ENCODE peak calls at places on chromosome 1, in ten cellular contexts. P is left lung, Q is stomach, G is cardiac muscle cell, M is uterus, W is lower lobe of right lung, Z is transverse colon, F is foreskin fibroblast, D is mammary epithelial cell, O is epithelial cell of esophagus. T is an unnamed sample.

GRCh38 chr1:153652795-153653507 is 5.6 kb upstream of the SNAPIN start:
- DNase-seq in F (peak), O (peak), W (no peak), M (no peak), P (no peak), D (peak), G (no peak), Q (no peak), Z (no peak), T (no peak)

GRCh38 chr1:55822896-55823295 is 607.7 kb upstream of the USP24 start:
- DNase-seq in Q (no peak), W (no peak), F (no peak), D (no peak), M (no peak), G (peak), O (no peak), Z (no peak), P (no peak), T (no peak)

GRCh38 chr1:16014509-16015482 is 3.0 kb downstream of the HSPB7 start:
- DNase-seq in Q (peak), G (no peak), F (peak), O (no peak), W (no peak), D (no peak), P (no peak), M (peak), Z (peak), T (no peak)

GRCh38 chr1:100249155-100249536 is 488 bp downstream of the DBT start:
- DNase-seq in Q (no peak), W (no peak), F (no peak), D (no peak), Z (no peak), P (no peak), G (peak), M (no peak), O (no peak), T (no peak)

GRCh38 chr1:15151377-15151806 is 2.2 kb upstream of the TMEM51 start:
- DNase-seq in Q (no peak), W (no peak), G (peak), O (no peak), M (no peak), D (no peak), F (no peak), P (no peak), Z (no peak), T (no peak)

GRCh38 chr1:115496904-115497527 is 144.8 kb upstream of the VANGL1 start:
- DNase-seq in M (no peak), Q (no peak), D (peak), P (no peak), O (peak), F (peak), Z (no peak), W (no peak), G (no peak), T (no peak)

GRCh38 chr1:33155877-33156538 is 25.8 kb downstream of the TRIM62 start:
- DNase-seq in P (no peak), W (no peak), F (no peak), G (no peak), D (no peak), M (no peak), O (no peak), Z (no peak), Q (no peak), T (no peak)

GRCh38 chr1:48777219-48777895 is 666 bp upstream of the BEND5 start:
- DNase-seq in P (no peak), Q (peak), O (peak), M (no peak), G (peak), W (no peak), F (no peak), Z (no peak), D (no peak), T (no peak)

GRCh38 chr1:38026592-38027200 is 14.2 kb downstream of the UTP11 start:
- DNase-seq in G (peak), Q (peak), F (peak), P (peak), W (peak), O (peak), Z (peak), D (peak), M (no peak), T (peak)

GRCh38 chr1:234154320-234155251 is 218.7 kb upstream of the COA6 start:
- DNase-seq in Z (no peak), D (peak), W (no peak), P (no peak), M (no peak), O (peak), F (peak), Q (no peak), G (peak), T (no peak)

GRCh38 chr1:117782056-117782455 is 147.4 kb downstream of the GDAP2 start:
- DNase-seq in O (no peak), W (no peak), F (no peak), P (no peak), Z (no peak), Q (no peak), D (no peak), G (no peak), M (no peak), T (no peak)

GRCh38 chr1:191839891-191840290 is 318.4 kb upstream of the RGS18 start:
- DNase-seq in O (peak), Q (no peak), M (no peak), G (no peak), D (peak), Z (no peak), W (no peak), P (no peak), F (no peak), T (no peak)

GRCh38 chr1:212234431-212235298 is 50.5 kb upstream of the PPP2R5A start:
- DNase-seq in P (peak), F (peak), Q (no peak), D (peak), M (peak), Z (no peak), G (peak), O (peak), W (no peak), T (no peak)

GRCh38 chr1:67059331-67059730 is 5.4 kb upstream of the SLC35D1 start:
- DNase-seq in Q (no peak), P (no peak), O (peak), W (no peak), M (no peak), Z (no peak), G (no peak), D (no peak), F (no peak), T (no peak)

GRCh38 chr1:79895573-79895972 is 889.0 kb upstream of the ADGRL4 start:
- DNase-seq in Z (no peak), Q (no peak), O (no peak), F (no peak), D (no peak), M (no peak), W (no peak), P (no peak), G (no peak), T (no peak)

GRCh38 chr1:176517484-176517883 is 54.5 kb downstream of the PAPPA2 start:
- DNase-seq in G (no peak), O (peak), M (no peak), F (no peak), P (no peak), Q (no peak), W (no peak), D (peak), Z (no peak), T (no peak)

GRCh38 chr1:156160744-156161181 is 7.4 kb downstream of the SEMA4A start:
- DNase-seq in Z (peak), O (peak), M (peak), P (peak), Q (peak), W (peak), D (no peak), F (peak), G (peak), T (peak)

GRCh38 chr1:86765073-86765472 is 60.7 kb downstream of the SH3GLB1 start:
- DNase-seq in O (no peak), P (no peak), D (no peak), G (no peak), Z (no peak), Q (no peak), W (no peak), F (no peak), M (peak), T (no peak)

GRCh38 chr1:161940866-161941591 is 82.6 kb downstream of the OLFML2B start:
- DNase-seq in W (no peak), Z (no peak), M (no peak), G (no peak), D (peak), P (no peak), O (no peak), F (no peak), Q (no peak), T (no peak)

GRCh38 chr1:204029016-204029415 is 43.9 kb upstream of the SOX13 start:
- DNase-seq in O (no peak), G (no peak), M (no peak), Z (no peak), D (no peak), P (no peak), Q (no peak), F (no peak), W (no peak), T (no peak)

GRCh38 chr1:35899941-35900340 is 16.9 kb downstream of the AGO1 start:
- DNase-seq in W (no peak), G (no peak), D (no peak), F (no peak), Q (no peak), O (no peak), P (no peak), Z (no peak), M (no peak), T (no peak)

GRCh38 chr1:221712776-221713431 is 29.0 kb downstream of the DUSP10 start:
- DNase-seq in M (no peak), G (no peak), F (no peak), D (no peak), P (no peak), O (no peak), Q (peak), W (peak), Z (peak), T (peak)

GRCh38 chr1:9275567-9276034 is 17.1 kb upstream of the SPSB1 start:
- DNase-seq in Z (peak), O (peak), D (peak), M (no peak), P (peak), W (peak), G (no peak), F (peak), Q (peak), T (peak)

GRCh38 chr1:201137579-201138310 is 10.8 kb upstream of the ASCL5 start:
- DNase-seq in O (peak), F (peak), Z (peak), D (peak), P (peak), Q (peak), W (no peak), M (peak), G (no peak), T (no peak)

GRCh38 chr1:241356519-241357365 is at the start of gene RGS7:
- DNase-seq in P (peak), F (peak), M (no peak), O (peak), Q (peak), Z (peak), D (peak), G (peak), W (peak), T (peak)

GRCh38 chr1:30085814-30086770 is 637.3 kb downstream of the MATN1 start:
- DNase-seq in W (peak), O (no peak), P (peak), Z (peak), F (peak), D (no peak), M (peak), Q (peak), G (peak), T (peak)

GRCh38 chr1:221468556-221468955 is 273.3 kb downstream of the DUSP10 start:
- DNase-seq in P (no peak), Q (no peak), D (no peak), O (no peak), G (no peak), W (no peak), Z (no peak), F (no peak), M (no peak), T (no peak)

GRCh38 chr1:186813420-186813819 is 15.3 kb upstream of the PLA2G4A start:
- DNase-seq in Z (no peak), G (no peak), P (no peak), O (peak), F (no peak), M (no peak), D (peak), Q (no peak), W (no peak), T (no peak)

GRCh38 chr1:100080331-100080730 is 52.4 kb downstream of the SASS6 start:
- DNase-seq in D (no peak), Z (no peak), P (no peak), G (no peak), Q (no peak), M (no peak), W (no peak), F (no peak), O (no peak), T (no peak)

GRCh38 chr1:6188466-6188865 is 8.3 kb upstream of the CHD5 start:
- DNase-seq in O (no peak), Q (no peak), G (no peak), M (no peak), W (no peak), P (no peak), F (no peak), D (peak), Z (no peak), T (no peak)

GRCh38 chr1:186295980-186296379 is 79.1 kb downstream of the TPR start:
- DNase-seq in Z (no peak), G (no peak), W (no peak), F (peak), P (no peak), M (no peak), O (no peak), D (no peak), Q (no peak), T (no peak)

GRCh38 chr1:246113555-246114095 is 393.5 kb downstream of the SMYD3 start:
- DNase-seq in G (no peak), O (no peak), D (no peak), M (no peak), P (no peak), Z (no peak), F (no peak), Q (no peak), W (no peak), T (no peak)

GRCh38 chr1:52602328-52603300 is at the start of gene GPX7:
- DNase-seq in F (peak), Z (peak), D (no peak), O (peak), Q (peak), G (peak), W (peak), M (peak), P (peak), T (peak)

GRCh38 chr1:52603301-52603675 is 1.1 kb downstream of the GPX7 start:
- DNase-seq in F (no peak), M (no peak), Q (no peak), Z (no peak), P (no peak), G (no peak), O (no peak), W (no peak), D (no peak), T (no peak)

GRCh38 chr1:52601976-52602327 is 219 bp upstream of the GPX7 start:
- DNase-seq in D (no peak), G (no peak), Z (no peak), Q (no peak), O (no peak), M (peak), F (no peak), W (no peak), P (no peak), T (no peak)

GRCh38 chr1:52601519-52601918 is 652 bp upstream of the GPX7 start:
- DNase-seq in F (no peak), M (no peak), Q (no peak), P (no peak), W (no peak), Z (no peak), G (no peak), D (no peak), O (no peak), T (no peak)

DNA sequence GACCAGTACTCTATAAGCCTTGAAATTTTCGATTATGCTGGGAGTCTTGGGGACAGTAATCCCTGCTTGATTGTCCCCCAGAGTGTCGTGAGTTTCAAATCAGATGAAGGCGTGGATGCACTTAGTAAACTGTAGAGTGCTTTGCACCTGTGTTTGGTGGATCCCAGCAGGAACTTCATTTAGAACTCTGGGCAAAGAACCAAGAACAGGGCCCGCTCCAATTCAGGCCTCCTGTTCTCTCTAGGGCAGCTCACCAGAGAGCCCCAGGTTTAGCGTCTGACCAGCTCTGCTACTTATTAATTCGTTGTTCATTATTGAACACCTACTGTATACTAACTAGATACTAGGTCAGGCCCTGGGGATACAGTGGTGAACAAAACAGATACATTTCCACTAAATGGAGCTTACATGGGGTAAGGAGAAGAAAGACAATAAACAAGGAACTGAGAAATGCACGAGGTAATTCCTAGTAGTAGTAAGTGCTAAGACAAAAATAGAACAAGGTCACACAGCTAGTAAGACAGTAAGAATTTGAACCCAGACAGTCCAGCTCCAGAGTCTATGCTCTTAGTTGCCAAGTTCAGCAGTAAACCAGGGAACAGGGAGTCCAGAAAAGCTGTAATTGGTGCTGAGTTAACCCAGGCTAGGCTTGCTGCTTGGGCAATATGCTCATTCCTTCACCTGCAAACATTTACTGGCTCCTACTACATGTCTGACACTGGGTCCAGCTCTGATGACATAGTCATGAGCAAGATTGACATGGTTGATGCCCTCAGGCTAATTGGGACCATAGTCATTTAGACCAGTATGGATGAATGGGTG is 1.7 kb downstream of the GPX7 start:
- DNase-seq in F (no peak), O (peak), W (no peak), G (no peak), M (no peak), D (peak), P (no peak), Z (no peak), Q (no peak), T (no peak)
- H3K4me3 ChIP-seq in F (no peak), O (no peak), W (no peak), G (no peak), M (no peak), D (no peak), P (no peak), Z (no peak), Q (no peak), T (no peak)

GRCh38 chr1:2603521-2604155 is 17.1 kb downstream of the PRXL2B start:
- DNase-seq in F (no peak), M (no peak), O (no peak), D (no peak), W (no peak), Z (no peak), G (no peak), P (no peak), Q (no peak), T (no peak)

GRCh38 chr1:2605754-2606003 is 19.1 kb downstream of the PRXL2B start:
- DNase-seq in O (no peak), Z (no peak), P (no peak), G (no peak), M (no peak), D (no peak), F (no peak), W (no peak), Q (no peak), T (no peak)

GRCh38 chr1:2604156-2604853 is 17.7 kb downstream of the PRXL2B start:
- DNase-seq in G (no peak), W (no peak), O (no peak), D (no peak), M (no peak), Z (no peak), F (no peak), P (no peak), Q (no peak), T (no peak)

GRCh38 chr1:2606004-2606805 is 19.6 kb downstream of the PRXL2B start:
- DNase-seq in D (no peak), F (no peak), Z (no peak), P (no peak), G (no peak), O (no peak), M (no peak), W (peak), Q (no peak), T (no peak)

DNA sequence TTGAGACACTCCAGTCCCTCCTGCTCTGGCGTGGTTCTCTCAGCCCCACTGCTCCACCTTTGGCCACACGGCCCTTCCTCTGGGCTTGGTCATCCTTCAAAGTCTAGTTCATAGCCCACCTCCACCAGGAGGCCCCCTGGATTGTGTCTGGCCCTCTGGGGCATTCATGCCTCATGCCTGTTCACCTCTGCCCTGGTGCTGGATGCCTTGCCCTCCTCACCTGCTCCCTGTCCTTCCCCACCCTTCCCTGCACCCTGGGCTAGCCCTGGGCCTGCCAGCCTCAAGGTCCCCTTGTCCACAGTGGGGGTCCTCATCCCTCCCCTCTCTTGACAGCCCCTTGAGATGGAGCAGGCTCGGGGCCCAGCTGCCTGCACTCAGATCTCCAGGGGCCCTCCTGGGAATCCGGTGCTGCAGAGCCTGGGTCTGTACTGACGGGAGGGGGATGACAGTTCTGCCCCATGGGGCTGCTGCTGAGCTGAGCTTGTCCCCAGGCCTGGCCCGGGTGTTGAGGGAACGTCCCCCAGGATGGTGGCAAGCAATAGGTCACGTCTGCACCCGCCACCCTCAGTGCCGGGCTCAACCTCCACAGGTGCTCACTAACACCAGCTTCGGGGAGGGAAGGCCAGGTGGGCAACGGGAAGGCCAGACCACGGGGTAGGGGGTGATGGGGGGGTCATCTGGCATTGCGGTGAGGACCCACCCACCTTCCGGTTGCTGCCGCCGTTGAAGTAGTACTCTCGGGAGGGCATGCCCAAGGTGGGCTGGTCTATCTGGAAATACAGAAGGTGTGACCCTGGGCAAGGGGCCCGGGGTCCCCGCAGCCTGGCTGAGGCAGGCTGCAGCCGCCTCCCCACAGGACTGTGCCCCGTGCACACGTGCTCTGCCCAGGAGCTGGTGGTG is 18.5 kb downstream of the PRXL2B start:
- DNase-seq in P (no peak), F (no peak), Q (no peak), Z (no peak), G (no peak), W (no peak), O (no peak), D (no peak), M (no peak), T (no peak)
- TF ChIP-seq CTCF in P (no peak), F (no peak), Q (no peak), Z (no peak), G (no peak), W (no peak), O (no peak), D (no peak), M (no peak), T (no peak)

DNA sequence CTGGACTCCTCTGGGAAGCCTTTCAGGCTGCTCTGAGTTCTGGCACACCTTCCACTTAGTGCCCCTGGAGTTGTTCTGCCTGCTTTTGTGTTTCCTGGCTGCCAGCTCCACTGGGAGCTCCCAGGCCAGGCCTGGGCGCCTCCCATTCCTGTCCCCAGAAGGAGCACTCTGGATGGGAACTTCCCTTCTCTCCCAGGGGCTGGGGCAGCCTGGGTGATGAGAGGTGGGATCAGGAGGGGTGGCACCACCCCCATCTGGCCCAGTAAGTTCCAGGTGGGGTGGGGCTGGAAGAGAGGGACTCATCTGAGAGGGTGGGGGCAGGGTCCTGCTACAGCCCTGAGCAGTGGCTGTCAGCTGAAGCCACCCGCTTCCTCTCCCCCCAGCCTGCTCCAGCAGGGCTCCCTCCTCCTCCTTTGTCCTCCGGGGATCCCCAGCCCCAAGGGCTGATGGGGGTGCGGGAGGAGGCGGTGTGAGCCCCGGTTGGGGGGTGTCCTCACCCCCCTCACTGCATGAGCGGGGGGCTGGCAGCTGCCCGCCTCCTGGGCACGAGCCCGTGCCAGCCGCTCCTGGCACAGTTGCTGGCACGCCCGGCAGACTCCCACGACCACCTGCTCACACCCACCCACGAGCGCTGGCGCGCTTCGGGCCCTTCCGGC is 4.7 kb downstream of the FOXO6 start:
- DNase-seq in F (no peak), Q (peak), Z (no peak), P (no peak), D (no peak), G (peak), O (no peak), M (no peak), W (no peak), T (no peak)
- H3K4me3 ChIP-seq in F (no peak), Q (peak), Z (peak), P (peak), D (no peak), G (peak), O (peak), M (peak), W (peak), T (no peak)

GRCh38 chr1:207397525-207397926 is 56.6 kb upstream of the CR2 start:
- DNase-seq in Z (no peak), F (no peak), P (no peak), G (no peak), O (no peak), D (no peak), W (no peak), Q (no peak), M (no peak), T (no peak)
- TF ChIP-seq CTCF in Z (no peak), F (no peak), P (no peak), G (no peak), O (no peak), D (peak), W (no peak), Q (no peak), M (no peak), T (no peak)

T was measured in mucosa of descending colon.